ENCODE peak calls at places on chromosome 19, in seven cellular contexts. One of them, this sample, is unnamed.

GRCh38 chr19:39436350-39436716 is 584 bp upstream of the RPS16 start:
- DNase-seq in HCT116: no peak
- DNase-seq in K562: no peak
- DNase-seq in H1: no peak
- DNase-seq in SK-N-SH: no peak
- DNase-seq in GM12878: no peak
- DNase-seq in HepG2: no peak
- DNase-seq in this sample: no peak

GRCh38 chr19:51681286-51681956 is 11.7 kb upstream of the SPACA6 start:
- DNase-seq in HCT116: no peak
- DNase-seq in K562: no peak
- DNase-seq in H1: no peak
- DNase-seq in SK-N-SH: no peak
- DNase-seq in GM12878: no peak
- DNase-seq in HepG2: no peak
- DNase-seq in this sample: no peak

GRCh38 chr19:2032296-2032941 is 16.9 kb upstream of the BTBD2 start:
- DNase-seq in HCT116: peak
- DNase-seq in K562: no peak
- DNase-seq in H1: peak
- DNase-seq in SK-N-SH: peak
- DNase-seq in GM12878: no peak
- DNase-seq in HepG2: no peak
- DNase-seq in this sample: no peak

GRCh38 chr19:36058481-36059179 is 3.9 kb downstream of the WDR62 start:
- DNase-seq in HCT116: no peak
- DNase-seq in K562: no peak
- DNase-seq in H1: no peak
- DNase-seq in SK-N-SH: no peak
- DNase-seq in GM12878: no peak
- DNase-seq in HepG2: peak
- DNase-seq in this sample: no peak

GRCh38 chr19:54188224-54188871 is 1.0 kb downstream of the MBOAT7 start:
- DNase-seq in HCT116: no peak
- DNase-seq in K562: peak
- DNase-seq in H1: no peak
- DNase-seq in SK-N-SH: no peak
- DNase-seq in GM12878: no peak
- DNase-seq in HepG2: no peak
- DNase-seq in this sample: no peak

GRCh38 chr19:3603121-3603841 is 3.4 kb downstream of the TBXA2R start:
- DNase-seq in HCT116: no peak
- DNase-seq in K562: no peak
- DNase-seq in H1: no peak
- DNase-seq in SK-N-SH: no peak
- DNase-seq in GM12878: no peak
- DNase-seq in HepG2: no peak
- DNase-seq in this sample: no peak

GRCh38 chr19:43518051-43518450 is 8.9 kb downstream of the ETHE1 start:
- DNase-seq in HCT116: no peak
- DNase-seq in K562: no peak
- DNase-seq in H1: no peak
- DNase-seq in SK-N-SH: no peak
- DNase-seq in GM12878: no peak
- DNase-seq in HepG2: no peak
- DNase-seq in this sample: no peak

GRCh38 chr19:9729162-9729561 is 39.4 kb downstream of the ZNF846 start:
- DNase-seq in HCT116: no peak
- DNase-seq in K562: no peak
- DNase-seq in H1: no peak
- DNase-seq in SK-N-SH: no peak
- DNase-seq in GM12878: no peak
- DNase-seq in HepG2: no peak
- DNase-seq in this sample: no peak

GRCh38 chr19:50510700-50511068 is 307 bp downstream of the JOSD2 start:
- DNase-seq in HCT116: no peak
- DNase-seq in K562: no peak
- DNase-seq in H1: peak
- DNase-seq in SK-N-SH: no peak
- DNase-seq in GM12878: no peak
- DNase-seq in HepG2: no peak
- DNase-seq in this sample: no peak

GRCh38 chr19:38788478-38789243 is at the start of gene LGALS7B:
- DNase-seq in HCT116: no peak
- DNase-seq in K562: no peak
- DNase-seq in H1: no peak
- DNase-seq in SK-N-SH: no peak
- DNase-seq in GM12878: no peak
- DNase-seq in HepG2: no peak
- DNase-seq in this sample: no peak

GRCh38 chr19:44757057-44757734 is 8.7 kb downstream of the BCL3 start:
- DNase-seq in HCT116: no peak
- DNase-seq in K562: peak
- DNase-seq in H1: peak
- DNase-seq in SK-N-SH: peak
- DNase-seq in GM12878: no peak
- DNase-seq in HepG2: no peak
- DNase-seq in this sample: no peak

GRCh38 chr19:7426986-7427385 is 61.8 kb downstream of the PEX11G start:
- DNase-seq in HCT116: no peak
- DNase-seq in K562: no peak
- DNase-seq in H1: no peak
- DNase-seq in SK-N-SH: no peak
- DNase-seq in GM12878: no peak
- DNase-seq in HepG2: no peak
- DNase-seq in this sample: no peak

GRCh38 chr19:23071087-23071511 is 45.7 kb upstream of the ZNF730 start:
- DNase-seq in HCT116: no peak
- DNase-seq in K562: no peak
- DNase-seq in H1: no peak
- DNase-seq in SK-N-SH: peak
- DNase-seq in GM12878: no peak
- DNase-seq in HepG2: no peak
- DNase-seq in this sample: no peak

GRCh38 chr19:29666634-29667389 is 1.6 kb downstream of the PLEKHF1 start:
- DNase-seq in HCT116: no peak
- DNase-seq in K562: no peak
- DNase-seq in H1: peak
- DNase-seq in SK-N-SH: no peak
- DNase-seq in GM12878: no peak
- DNase-seq in HepG2: peak
- DNase-seq in this sample: no peak

GRCh38 chr19:11166281-11167142 is 10.9 kb upstream of the SPC24 start:
- DNase-seq in HCT116: no peak
- DNase-seq in K562: no peak
- DNase-seq in H1: no peak
- DNase-seq in SK-N-SH: no peak
- DNase-seq in GM12878: no peak
- DNase-seq in HepG2: no peak
- DNase-seq in this sample: no peak

GRCh38 chr19:32403291-32403995 is 2.1 kb upstream of the DPY19L3 start:
- DNase-seq in HCT116: no peak
- DNase-seq in K562: peak
- DNase-seq in H1: no peak
- DNase-seq in SK-N-SH: no peak
- DNase-seq in GM12878: no peak
- DNase-seq in HepG2: no peak
- DNase-seq in this sample: no peak

GRCh38 chr19:55679343-55680257 is 4.6 kb downstream of the EPN1 start:
- DNase-seq in HCT116: no peak
- DNase-seq in K562: no peak
- DNase-seq in H1: no peak
- DNase-seq in SK-N-SH: no peak
- DNase-seq in GM12878: no peak
- DNase-seq in HepG2: no peak
- DNase-seq in this sample: no peak

GRCh38 chr19:17967258-17968051 is 548 bp downstream of the KCNN1 start:
- DNase-seq in HCT116: no peak
- DNase-seq in K562: peak
- DNase-seq in H1: peak
- DNase-seq in SK-N-SH: peak
- DNase-seq in GM12878: no peak
- DNase-seq in HepG2: no peak
- DNase-seq in this sample: no peak

GRCh38 chr19:17968376-17968775 is 1.5 kb downstream of the KCNN1 start:
- DNase-seq in HCT116: no peak
- DNase-seq in K562: no peak
- DNase-seq in H1: no peak
- DNase-seq in SK-N-SH: peak
- DNase-seq in GM12878: no peak
- DNase-seq in HepG2: no peak
- DNase-seq in this sample: no peak

GRCh38 chr19:17965370-17966114 is 1.4 kb upstream of the KCNN1 start:
- DNase-seq in HCT116: no peak
- DNase-seq in K562: no peak
- DNase-seq in H1: no peak
- DNase-seq in SK-N-SH: no peak
- DNase-seq in GM12878: no peak
- DNase-seq in HepG2: no peak
- DNase-seq in this sample: no peak

GRCh38 chr19:17966115-17966455 is 822 bp upstream of the KCNN1 start:
- DNase-seq in HCT116: no peak
- DNase-seq in K562: no peak
- DNase-seq in H1: no peak
- DNase-seq in SK-N-SH: no peak
- DNase-seq in GM12878: no peak
- DNase-seq in HepG2: no peak
- DNase-seq in this sample: no peak

GRCh38 chr19:17966497-17967257 is at the start of gene KCNN1:
- DNase-seq in HCT116: no peak
- DNase-seq in K562: peak
- DNase-seq in H1: peak
- DNase-seq in SK-N-SH: peak
- DNase-seq in GM12878: no peak
- DNase-seq in HepG2: no peak
- DNase-seq in this sample: no peak
- H3K27ac ChIP-seq in HCT116: no peak
- H3K27ac ChIP-seq in K562: no peak
- H3K27ac ChIP-seq in H1: no peak
- H3K27ac ChIP-seq in SK-N-SH: no peak
- H3K27ac ChIP-seq in GM12878: no peak
- H3K27ac ChIP-seq in HepG2: no peak
- H3K27ac ChIP-seq in this sample: no peak

GRCh38 chr19:33811736-33812387 is 15.2 kb downstream of the KCTD15 start:
- DNase-seq in HCT116: no peak
- DNase-seq in K562: no peak
- DNase-seq in H1: no peak
- DNase-seq in SK-N-SH: peak
- DNase-seq in GM12878: no peak
- DNase-seq in HepG2: no peak
- DNase-seq in this sample: no peak

GRCh38 chr19:33812388-33813330 is 16.0 kb downstream of the KCTD15 start:
- DNase-seq in HCT116: no peak
- DNase-seq in K562: no peak
- DNase-seq in H1: no peak
- DNase-seq in SK-N-SH: peak
- DNase-seq in GM12878: no peak
- DNase-seq in HepG2: no peak
- DNase-seq in this sample: no peak

GRCh38 chr19:33809960-33810359 is 13.3 kb downstream of the KCTD15 start:
- DNase-seq in HCT116: no peak
- DNase-seq in K562: no peak
- DNase-seq in H1: no peak
- DNase-seq in SK-N-SH: no peak
- DNase-seq in GM12878: no peak
- DNase-seq in HepG2: no peak
- DNase-seq in this sample: no peak

GRCh38 chr19:33810821-33811220 is 14.2 kb downstream of the KCTD15 start:
- DNase-seq in HCT116: no peak
- DNase-seq in K562: no peak
- DNase-seq in H1: no peak
- DNase-seq in SK-N-SH: no peak
- DNase-seq in GM12878: no peak
- DNase-seq in HepG2: no peak
- DNase-seq in this sample: no peak

DNA sequence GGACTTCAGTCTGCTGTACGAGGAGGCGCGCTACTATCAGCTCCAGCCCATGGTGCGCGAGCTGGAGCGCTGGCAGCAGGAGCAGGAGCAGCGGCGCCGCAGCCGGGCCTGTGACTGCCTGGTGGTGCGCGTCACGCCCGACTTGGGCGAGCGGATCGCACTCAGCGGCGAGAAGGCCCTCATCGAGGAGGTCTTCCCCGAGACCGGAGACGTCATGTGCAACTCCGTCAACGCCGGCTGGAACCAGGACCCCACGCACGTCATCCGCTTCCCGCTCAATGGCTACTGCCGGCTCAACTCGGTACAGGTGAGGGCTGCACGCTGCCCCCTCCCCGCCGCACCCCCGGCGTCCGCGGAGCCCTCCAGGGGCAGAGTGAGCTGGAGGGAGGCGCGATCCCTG is 14.6 kb downstream of the KCTD15 start:
- DNase-seq in HCT116: no peak
- DNase-seq in K562: no peak
- DNase-seq in H1: no peak
- DNase-seq in SK-N-SH: peak
- DNase-seq in GM12878: no peak
- DNase-seq in HepG2: no peak
- DNase-seq in this sample: no peak
- TF ChIP-seq SIN3A in HCT116: no peak
- TF ChIP-seq SIN3A in K562: no peak
- TF ChIP-seq SIN3A in H1: no peak
- TF ChIP-seq SIN3A in SK-N-SH: no peak
- TF ChIP-seq SIN3A in GM12878: no peak
- TF ChIP-seq SIN3A in HepG2: no peak
- TF ChIP-seq SIN3A in this sample: no peak

GRCh38 chr19:45900661-45901431 is 1.6 kb downstream of the MYPOP start:
- DNase-seq in HCT116: no peak
- DNase-seq in K562: no peak
- DNase-seq in H1: no peak
- DNase-seq in SK-N-SH: no peak
- DNase-seq in GM12878: no peak
- DNase-seq in HepG2: no peak
- DNase-seq in this sample: no peak

GRCh38 chr19:45899919-45900589 is 2.4 kb downstream of the MYPOP start:
- DNase-seq in HCT116: no peak
- DNase-seq in K562: no peak
- DNase-seq in H1: no peak
- DNase-seq in SK-N-SH: no peak
- DNase-seq in GM12878: no peak
- DNase-seq in HepG2: no peak
- DNase-seq in this sample: no peak

GRCh38 chr19:45902651-45903625 is 525 bp upstream of the MYPOP start:
- DNase-seq in HCT116: peak
- DNase-seq in K562: peak
- DNase-seq in H1: peak
- DNase-seq in SK-N-SH: peak
- DNase-seq in GM12878: peak
- DNase-seq in HepG2: peak
- DNase-seq in this sample: peak

GRCh38 chr19:45901432-45901903 is 945 bp downstream of the MYPOP start:
- DNase-seq in HCT116: no peak
- DNase-seq in K562: no peak
- DNase-seq in H1: no peak
- DNase-seq in SK-N-SH: peak
- DNase-seq in GM12878: no peak
- DNase-seq in HepG2: no peak
- DNase-seq in this sample: no peak

GRCh38 chr19:45901912-45902650 is at the start of gene MYPOP:
- DNase-seq in HCT116: no peak
- DNase-seq in K562: peak
- DNase-seq in H1: no peak
- DNase-seq in SK-N-SH: peak
- DNase-seq in GM12878: no peak
- DNase-seq in HepG2: no peak
- DNase-seq in this sample: no peak
- TF ChIP-seq CTCF in HCT116: no peak
- TF ChIP-seq CTCF in K562: no peak
- TF ChIP-seq CTCF in H1: no peak
- TF ChIP-seq CTCF in SK-N-SH: no peak
- TF ChIP-seq CTCF in GM12878: no peak
- TF ChIP-seq CTCF in HepG2: no peak
- TF ChIP-seq CTCF in this sample: no peak

GRCh38 chr19:48961673-48962028 is 3.5 kb upstream of the FTL start:
- DNase-seq in HCT116: no peak
- DNase-seq in K562: no peak
- DNase-seq in H1: no peak
- DNase-seq in SK-N-SH: no peak
- DNase-seq in GM12878: no peak
- DNase-seq in HepG2: no peak
- DNase-seq in this sample: no peak
- H3K27ac ChIP-seq in HCT116: peak
- H3K27ac ChIP-seq in K562: peak
- H3K27ac ChIP-seq in H1: no peak
- H3K27ac ChIP-seq in SK-N-SH: no peak
- H3K27ac ChIP-seq in GM12878: peak
- H3K27ac ChIP-seq in HepG2: peak
- H3K27ac ChIP-seq in this sample: peak

This sample was measured in Panc1.